ENCODE peak calls at places on chromosome 20, in ten cellular contexts. One of them, this sample, is unnamed.

GRCh38 chr20:59063358-59064213 is 21.0 kb upstream of the PRELID3B start:
- DNase-seq in ovary: peak
- DNase-seq in stomach: no peak
- DNase-seq in breast epithelium: no peak
- DNase-seq in PC-3: no peak
- DNase-seq in colonic mucosa: no peak
- DNase-seq in hepatocyte: peak
- DNase-seq in HepG2: no peak
- DNase-seq in aorta: no peak
- DNase-seq in A549: peak
- DNase-seq in this sample: no peak

GRCh38 chr20:29873946-29874345 is 1383.5 kb upstream of the DEFB115 start:
- DNase-seq in hepatocyte: peak
- DNase-seq in HepG2: no peak
- DNase-seq in ovary: no peak
- DNase-seq in PC-3: no peak
- DNase-seq in aorta: peak
- DNase-seq in stomach: peak
- DNase-seq in A549: no peak
- DNase-seq in breast epithelium: no peak
- DNase-seq in colonic mucosa: no peak
- DNase-seq in this sample: no peak

GRCh38 chr20:52031574-52032303 is 159.8 kb downstream of the ZFP64 start:
- DNase-seq in colonic mucosa: peak
- DNase-seq in A549: no peak
- DNase-seq in ovary: peak
- DNase-seq in stomach: no peak
- DNase-seq in HepG2: peak
- DNase-seq in aorta: no peak
- DNase-seq in hepatocyte: peak
- DNase-seq in PC-3: peak
- DNase-seq in breast epithelium: no peak
- DNase-seq in this sample: peak

GRCh38 chr20:48405909-48406308 is 421.9 kb downstream of the PREX1 start:
- DNase-seq in HepG2: peak
- DNase-seq in ovary: no peak
- DNase-seq in colonic mucosa: no peak
- DNase-seq in hepatocyte: no peak
- DNase-seq in stomach: no peak
- DNase-seq in aorta: no peak
- DNase-seq in PC-3: no peak
- DNase-seq in breast epithelium: no peak
- DNase-seq in A549: no peak
- DNase-seq in this sample: no peak

GRCh38 chr20:15818651-15819071 is 754.6 kb downstream of the KIF16B start:
- DNase-seq in A549: no peak
- DNase-seq in aorta: no peak
- DNase-seq in ovary: no peak
- DNase-seq in HepG2: peak
- DNase-seq in colonic mucosa: no peak
- DNase-seq in breast epithelium: no peak
- DNase-seq in stomach: peak
- DNase-seq in PC-3: peak
- DNase-seq in hepatocyte: no peak
- DNase-seq in this sample: no peak

GRCh38 chr20:16530201-16530681 is 43.0 kb downstream of the KIF16B start:
- DNase-seq in stomach: peak
- DNase-seq in aorta: no peak
- DNase-seq in PC-3: peak
- DNase-seq in hepatocyte: peak
- DNase-seq in A549: peak
- DNase-seq in breast epithelium: no peak
- DNase-seq in ovary: no peak
- DNase-seq in colonic mucosa: peak
- DNase-seq in HepG2: peak
- DNase-seq in this sample: peak

GRCh38 chr20:41245086-41245707 is 72.3 kb downstream of the ZHX3 start:
- DNase-seq in breast epithelium: no peak
- DNase-seq in hepatocyte: no peak
- DNase-seq in stomach: no peak
- DNase-seq in ovary: no peak
- DNase-seq in PC-3: no peak
- DNase-seq in A549: no peak
- DNase-seq in HepG2: peak
- DNase-seq in colonic mucosa: no peak
- DNase-seq in aorta: no peak
- DNase-seq in this sample: no peak

GRCh38 chr20:10113746-10114145 is 79.0 kb downstream of the ANKEF1 start:
- DNase-seq in A549: no peak
- DNase-seq in hepatocyte: no peak
- DNase-seq in PC-3: peak
- DNase-seq in ovary: no peak
- DNase-seq in stomach: no peak
- DNase-seq in colonic mucosa: no peak
- DNase-seq in aorta: no peak
- DNase-seq in HepG2: no peak
- DNase-seq in breast epithelium: no peak
- DNase-seq in this sample: no peak

GRCh38 chr20:24460712-24461111 is 8.7 kb upstream of the SYNDIG1 start:
- DNase-seq in stomach: no peak
- DNase-seq in PC-3: no peak
- DNase-seq in A549: no peak
- DNase-seq in HepG2: no peak
- DNase-seq in aorta: no peak
- DNase-seq in hepatocyte: no peak
- DNase-seq in breast epithelium: no peak
- DNase-seq in ovary: no peak
- DNase-seq in colonic mucosa: no peak
- DNase-seq in this sample: no peak
- H3K27ac ChIP-seq in stomach: no peak
- H3K27ac ChIP-seq in PC-3: no peak
- H3K27ac ChIP-seq in A549: no peak
- H3K27ac ChIP-seq in HepG2: no peak
- H3K27ac ChIP-seq in aorta: no peak
- H3K27ac ChIP-seq in hepatocyte: no peak
- H3K27ac ChIP-seq in breast epithelium: no peak
- H3K27ac ChIP-seq in ovary: no peak
- H3K27ac ChIP-seq in colonic mucosa: no peak
- H3K27ac ChIP-seq in this sample: no peak

GRCh38 chr20:50876063-50876685 is 55.1 kb downstream of the ADNP start:
- DNase-seq in colonic mucosa: no peak
- DNase-seq in stomach: no peak
- DNase-seq in A549: no peak
- DNase-seq in aorta: no peak
- DNase-seq in breast epithelium: no peak
- DNase-seq in hepatocyte: no peak
- DNase-seq in ovary: peak
- DNase-seq in HepG2: no peak
- DNase-seq in PC-3: no peak
- DNase-seq in this sample: no peak

GRCh38 chr20:50874111-50874757 is 57.0 kb downstream of the ADNP start:
- DNase-seq in HepG2: no peak
- DNase-seq in aorta: peak
- DNase-seq in A549: no peak
- DNase-seq in PC-3: no peak
- DNase-seq in hepatocyte: no peak
- DNase-seq in colonic mucosa: no peak
- DNase-seq in breast epithelium: no peak
- DNase-seq in stomach: no peak
- DNase-seq in ovary: peak
- DNase-seq in this sample: no peak

GRCh38 chr20:50872562-50873288 is 58.5 kb downstream of the ADNP start:
- DNase-seq in hepatocyte: no peak
- DNase-seq in stomach: no peak
- DNase-seq in colonic mucosa: no peak
- DNase-seq in HepG2: no peak
- DNase-seq in PC-3: no peak
- DNase-seq in A549: no peak
- DNase-seq in aorta: peak
- DNase-seq in ovary: no peak
- DNase-seq in breast epithelium: no peak
- DNase-seq in this sample: no peak

GRCh38 chr20:50874758-50875665 is 56.2 kb downstream of the ADNP start:
- DNase-seq in HepG2: no peak
- DNase-seq in aorta: no peak
- DNase-seq in A549: no peak
- DNase-seq in stomach: no peak
- DNase-seq in PC-3: no peak
- DNase-seq in hepatocyte: no peak
- DNase-seq in ovary: peak
- DNase-seq in colonic mucosa: no peak
- DNase-seq in breast epithelium: no peak
- DNase-seq in this sample: no peak

DNA sequence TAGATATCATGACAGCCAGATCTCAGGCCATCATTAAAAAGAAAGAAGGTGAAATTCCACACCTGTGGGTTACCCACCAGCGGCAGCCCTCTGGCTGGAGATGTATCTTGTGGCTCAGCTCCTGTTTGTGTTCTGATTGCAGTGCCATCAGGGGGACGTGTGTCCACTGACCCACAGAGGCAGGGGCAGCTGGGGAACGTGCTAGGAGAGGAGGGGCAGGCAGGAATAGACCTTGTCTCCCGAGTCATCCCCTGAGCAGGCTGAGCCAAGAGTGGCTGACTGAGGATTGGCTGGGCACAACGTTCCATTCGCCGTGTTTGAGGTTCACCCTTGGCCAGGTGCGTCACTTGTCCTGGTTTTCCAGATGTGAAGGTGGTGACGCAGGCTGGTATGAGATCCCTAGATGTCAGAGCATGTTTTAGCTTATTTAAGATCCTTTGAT is 57.7 kb downstream of the ADNP start:
- DNase-seq in hepatocyte: no peak
- DNase-seq in aorta: peak
- DNase-seq in PC-3: no peak
- DNase-seq in A549: no peak
- DNase-seq in stomach: no peak
- DNase-seq in colonic mucosa: no peak
- DNase-seq in HepG2: no peak
- DNase-seq in breast epithelium: no peak
- DNase-seq in ovary: no peak
- DNase-seq in this sample: no peak
- H3K27ac ChIP-seq in hepatocyte: no peak
- H3K27ac ChIP-seq in aorta: no peak
- H3K27ac ChIP-seq in PC-3: no peak
- H3K27ac ChIP-seq in A549: no peak
- H3K27ac ChIP-seq in stomach: no peak
- H3K27ac ChIP-seq in colonic mucosa: no peak
- H3K27ac ChIP-seq in HepG2: no peak
- H3K27ac ChIP-seq in breast epithelium: no peak
- H3K27ac ChIP-seq in ovary: no peak
- H3K27ac ChIP-seq in this sample: no peak

DNA sequence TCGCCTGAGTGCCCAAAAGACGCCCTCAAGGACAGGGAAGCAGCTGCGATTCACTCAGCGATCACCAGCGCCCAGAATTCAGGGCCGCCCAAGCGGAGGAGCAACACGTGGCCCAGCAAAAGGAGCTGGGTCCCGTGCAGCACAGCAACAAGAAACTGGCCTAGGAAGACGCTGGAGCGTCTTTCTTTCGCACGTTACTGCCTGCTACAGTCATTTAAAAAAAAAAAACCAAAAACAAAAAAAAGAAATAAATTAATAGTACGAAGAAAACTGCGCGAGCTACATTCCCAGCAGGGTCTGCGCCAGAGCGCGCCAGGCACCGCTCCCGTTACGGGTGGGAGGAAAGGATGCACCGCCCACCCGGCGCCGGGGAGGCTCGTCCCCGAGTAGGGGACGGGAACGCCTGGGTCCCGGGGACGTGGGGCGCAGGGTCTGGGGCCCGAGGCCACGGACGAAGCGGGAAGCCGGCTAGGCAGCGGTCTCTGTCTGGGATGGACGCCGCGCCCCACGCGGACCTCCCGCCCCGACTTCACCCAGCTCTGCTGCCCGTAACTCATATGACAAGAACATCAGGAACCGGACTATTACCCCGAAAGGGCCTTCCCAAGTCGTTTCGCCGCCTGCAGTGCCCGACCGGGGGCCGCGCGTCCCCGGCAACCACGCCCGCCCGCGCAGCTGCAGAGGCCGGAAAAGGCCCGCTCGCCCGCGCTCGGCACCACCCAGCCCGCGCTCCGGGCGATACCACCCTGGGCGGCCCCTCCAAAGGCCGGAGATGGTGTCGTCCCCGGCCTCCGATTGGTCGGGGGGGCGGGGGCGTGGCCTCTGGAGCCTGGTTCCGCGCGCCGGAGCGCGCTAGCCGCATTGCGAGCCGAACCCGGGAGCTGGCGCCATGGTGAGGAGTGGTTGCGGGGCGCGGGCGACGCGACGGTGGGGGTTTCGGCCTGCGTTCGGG is at the start of gene NOP56:
- DNase-seq in colonic mucosa: peak
- DNase-seq in aorta: peak
- DNase-seq in hepatocyte: peak
- DNase-seq in HepG2: peak
- DNase-seq in stomach: peak
- DNase-seq in ovary: peak
- DNase-seq in breast epithelium: peak
- DNase-seq in PC-3: peak
- DNase-seq in A549: peak
- DNase-seq in this sample: peak
- H3K27ac ChIP-seq in colonic mucosa: peak
- H3K27ac ChIP-seq in aorta: peak
- H3K27ac ChIP-seq in hepatocyte: peak
- H3K27ac ChIP-seq in HepG2: peak
- H3K27ac ChIP-seq in stomach: peak
- H3K27ac ChIP-seq in ovary: peak
- H3K27ac ChIP-seq in breast epithelium: peak
- H3K27ac ChIP-seq in PC-3: peak
- H3K27ac ChIP-seq in A549: peak
- H3K27ac ChIP-seq in this sample: peak

GRCh38 chr20:45311589-45312211 is 3.6 kb upstream of the MATN4 start:
- DNase-seq in breast epithelium: no peak
- DNase-seq in stomach: peak
- DNase-seq in ovary: peak
- DNase-seq in A549: peak
- DNase-seq in HepG2: peak
- DNase-seq in aorta: peak
- DNase-seq in PC-3: peak
- DNase-seq in hepatocyte: peak
- DNase-seq in colonic mucosa: peak
- DNase-seq in this sample: peak

GRCh38 chr20:45315672-45316071 is 7.6 kb upstream of the MATN4 start:
- DNase-seq in aorta: no peak
- DNase-seq in A549: no peak
- DNase-seq in breast epithelium: no peak
- DNase-seq in HepG2: no peak
- DNase-seq in stomach: no peak
- DNase-seq in colonic mucosa: no peak
- DNase-seq in PC-3: no peak
- DNase-seq in hepatocyte: no peak
- DNase-seq in ovary: no peak
- DNase-seq in this sample: no peak

GRCh38 chr20:45312241-45312640 is 4.1 kb upstream of the MATN4 start:
- DNase-seq in stomach: no peak
- DNase-seq in A549: no peak
- DNase-seq in breast epithelium: no peak
- DNase-seq in PC-3: no peak
- DNase-seq in ovary: no peak
- DNase-seq in hepatocyte: no peak
- DNase-seq in aorta: no peak
- DNase-seq in colonic mucosa: no peak
- DNase-seq in HepG2: no peak
- DNase-seq in this sample: no peak

GRCh38 chr20:45313065-45313695 is 5.1 kb upstream of the MATN4 start:
- DNase-seq in stomach: no peak
- DNase-seq in PC-3: no peak
- DNase-seq in hepatocyte: no peak
- DNase-seq in A549: no peak
- DNase-seq in HepG2: no peak
- DNase-seq in colonic mucosa: no peak
- DNase-seq in breast epithelium: no peak
- DNase-seq in aorta: no peak
- DNase-seq in ovary: no peak
- DNase-seq in this sample: no peak

GRCh38 chr20:45313943-45314342 is 5.8 kb upstream of the MATN4 start:
- DNase-seq in A549: no peak
- DNase-seq in HepG2: no peak
- DNase-seq in PC-3: no peak
- DNase-seq in stomach: no peak
- DNase-seq in breast epithelium: no peak
- DNase-seq in ovary: no peak
- DNase-seq in hepatocyte: no peak
- DNase-seq in colonic mucosa: no peak
- DNase-seq in aorta: no peak
- DNase-seq in this sample: no peak
- H3K27ac ChIP-seq in A549: no peak
- H3K27ac ChIP-seq in HepG2: no peak
- H3K27ac ChIP-seq in PC-3: no peak
- H3K27ac ChIP-seq in stomach: no peak
- H3K27ac ChIP-seq in breast epithelium: no peak
- H3K27ac ChIP-seq in ovary: no peak
- H3K27ac ChIP-seq in hepatocyte: no peak
- H3K27ac ChIP-seq in colonic mucosa: no peak
- H3K27ac ChIP-seq in aorta: no peak
- H3K27ac ChIP-seq in this sample: no peak